ENCODE peak calls at places on chromosomes 3 and 15, in five cellular contexts. One of them, this sample, is unnamed.

GRCh38 chr3:64152100-64152499 is 73.2 kb downstream of the PRICKLE2 start:
- DNase-seq in H1: no peak
- DNase-seq in mesenchymal stem cell: peak
- DNase-seq in H9: no peak
- DNase-seq in neuronal stem cell: no peak
- DNase-seq in this sample: peak

GRCh38 chr3:79973917-79974595 is 206.3 kb upstream of the ROBO1 start:
- DNase-seq in neuronal stem cell: no peak
- DNase-seq in H9: no peak
- DNase-seq in mesenchymal stem cell: no peak
- DNase-seq in H1: no peak
- DNase-seq in this sample: no peak

GRCh38 chr3:194083253-194084224 is 52.4 kb upstream of the HES1 start:
- DNase-seq in H1: no peak
- DNase-seq in H9: no peak
- DNase-seq in neuronal stem cell: no peak
- DNase-seq in mesenchymal stem cell: peak
- DNase-seq in this sample: no peak

GRCh38 chr3:168812234-168812633 is 716.5 kb upstream of the GOLIM4 start:
- DNase-seq in mesenchymal stem cell: no peak
- DNase-seq in H1: no peak
- DNase-seq in neuronal stem cell: peak
- DNase-seq in H9: peak
- DNase-seq in this sample: no peak

GRCh38 chr15:45648521-45649200 is 13.8 kb downstream of the SQOR start:
- DNase-seq in neuronal stem cell: no peak
- DNase-seq in mesenchymal stem cell: peak
- DNase-seq in H1: no peak
- DNase-seq in H9: no peak
- DNase-seq in this sample: peak

GRCh38 chr15:71411538-71412482 is 296.5 kb downstream of the THSD4 start:
- DNase-seq in H9: no peak
- DNase-seq in neuronal stem cell: no peak
- DNase-seq in H1: no peak
- DNase-seq in mesenchymal stem cell: peak
- DNase-seq in this sample: no peak

GRCh38 chr3:132630612-132631011 is 29.0 kb downstream of the ACAD11 start:
- DNase-seq in mesenchymal stem cell: no peak
- DNase-seq in H9: no peak
- DNase-seq in neuronal stem cell: no peak
- DNase-seq in H1: no peak
- DNase-seq in this sample: no peak

GRCh38 chr3:40366203-40367162 is 20.5 kb upstream of the ENTPD3 start:
- DNase-seq in H1: no peak
- DNase-seq in neuronal stem cell: no peak
- DNase-seq in H9: no peak
- DNase-seq in mesenchymal stem cell: peak
- DNase-seq in this sample: no peak

GRCh38 chr3:14793126-14793857 is 25.5 kb upstream of the FGD5 start:
- DNase-seq in neuronal stem cell: no peak
- DNase-seq in mesenchymal stem cell: no peak
- DNase-seq in H1: no peak
- DNase-seq in H9: no peak
- DNase-seq in this sample: peak

GRCh38 chr15:44968475-44968874 is 12.0 kb downstream of the TERB2 start:
- DNase-seq in neuronal stem cell: no peak
- DNase-seq in mesenchymal stem cell: no peak
- DNase-seq in H1: no peak
- DNase-seq in H9: no peak
- DNase-seq in this sample: no peak

GRCh38 chr3:5787863-5788488 is 600.5 kb downstream of the EDEM1 start:
- DNase-seq in H1: no peak
- DNase-seq in mesenchymal stem cell: peak
- DNase-seq in neuronal stem cell: peak
- DNase-seq in H9: peak
- DNase-seq in this sample: no peak

GRCh38 chr3:122977645-122978466 is 49.7 kb downstream of the SEMA5B start:
- DNase-seq in neuronal stem cell: peak
- DNase-seq in H1: no peak
- DNase-seq in H9: peak
- DNase-seq in mesenchymal stem cell: peak
- DNase-seq in this sample: peak

GRCh38 chr15:29057856-29058255 is 172.1 kb downstream of the APBA2 start:
- DNase-seq in neuronal stem cell: no peak
- DNase-seq in H9: no peak
- DNase-seq in H1: no peak
- DNase-seq in mesenchymal stem cell: no peak
- DNase-seq in this sample: no peak

GRCh38 chr3:153783106-153783505 is 338.1 kb upstream of the ARHGEF26 start:
- DNase-seq in mesenchymal stem cell: peak
- DNase-seq in H1: no peak
- DNase-seq in H9: no peak
- DNase-seq in neuronal stem cell: no peak
- DNase-seq in this sample: no peak

GRCh38 chr15:32904448-32904847 is 186.6 kb downstream of the GREM1 start:
- DNase-seq in H9: no peak
- DNase-seq in H1: no peak
- DNase-seq in mesenchymal stem cell: no peak
- DNase-seq in neuronal stem cell: no peak
- DNase-seq in this sample: no peak

GRCh38 chr15:79007066-79007465 is 62.2 kb upstream of the CTSH start:
- DNase-seq in mesenchymal stem cell: peak
- DNase-seq in neuronal stem cell: peak
- DNase-seq in H1: peak
- DNase-seq in H9: peak
- DNase-seq in this sample: peak

GRCh38 chr3:71186816-71187215 is 396.7 kb downstream of the FOXP1 start:
- DNase-seq in H1: no peak
- DNase-seq in mesenchymal stem cell: no peak
- DNase-seq in H9: no peak
- DNase-seq in neuronal stem cell: no peak
- DNase-seq in this sample: peak

GRCh38 chr3:52054689-52055511 is 1.5 kb downstream of the DUSP7 start:
- DNase-seq in H9: peak
- DNase-seq in H1: peak
- DNase-seq in mesenchymal stem cell: no peak
- DNase-seq in neuronal stem cell: no peak
- DNase-seq in this sample: no peak

GRCh38 chr15:58555168-58556027 is 123.6 kb downstream of the LIPC start:
- DNase-seq in H1: no peak
- DNase-seq in mesenchymal stem cell: no peak
- DNase-seq in H9: peak
- DNase-seq in neuronal stem cell: no peak
- DNase-seq in this sample: no peak

GRCh38 chr3:5096368-5096767 is 25.7 kb upstream of the ARL8B start:
- DNase-seq in mesenchymal stem cell: no peak
- DNase-seq in H1: no peak
- DNase-seq in neuronal stem cell: no peak
- DNase-seq in H9: no peak
- DNase-seq in this sample: no peak

GRCh38 chr15:29596266-29596665 is 226.0 kb downstream of the TJP1 start:
- DNase-seq in mesenchymal stem cell: peak
- DNase-seq in neuronal stem cell: no peak
- DNase-seq in H9: no peak
- DNase-seq in H1: no peak
- DNase-seq in this sample: peak

GRCh38 chr3:116886202-116886893 is 176.8 kb downstream of the TUSC7 start:
- DNase-seq in H1: no peak
- DNase-seq in mesenchymal stem cell: no peak
- DNase-seq in H9: no peak
- DNase-seq in neuronal stem cell: no peak
- DNase-seq in this sample: no peak

GRCh38 chr15:77409259-77410156 is 10.4 kb downstream of the PEAK1 start:
- DNase-seq in H1: no peak
- DNase-seq in neuronal stem cell: no peak
- DNase-seq in H9: no peak
- DNase-seq in mesenchymal stem cell: peak
- DNase-seq in this sample: no peak

GRCh38 chr15:99401971-99402732 is 150.9 kb downstream of the LRRC28 start:
- DNase-seq in neuronal stem cell: no peak
- DNase-seq in mesenchymal stem cell: no peak
- DNase-seq in H9: no peak
- DNase-seq in H1: no peak
- DNase-seq in this sample: no peak

GRCh38 chr15:99403597-99403996 is 152.3 kb downstream of the LRRC28 start:
- DNase-seq in H1: no peak
- DNase-seq in H9: no peak
- DNase-seq in mesenchymal stem cell: no peak
- DNase-seq in neuronal stem cell: no peak
- DNase-seq in this sample: no peak

GRCh38 chr15:99393641-99394040 is 142.4 kb downstream of the LRRC28 start:
- DNase-seq in neuronal stem cell: no peak
- DNase-seq in H9: no peak
- DNase-seq in mesenchymal stem cell: no peak
- DNase-seq in H1: no peak
- DNase-seq in this sample: no peak

GRCh38 chr15:99404454-99404853 is 153.2 kb downstream of the LRRC28 start:
- DNase-seq in mesenchymal stem cell: no peak
- DNase-seq in H9: no peak
- DNase-seq in H1: no peak
- DNase-seq in neuronal stem cell: no peak
- DNase-seq in this sample: no peak

DNA sequence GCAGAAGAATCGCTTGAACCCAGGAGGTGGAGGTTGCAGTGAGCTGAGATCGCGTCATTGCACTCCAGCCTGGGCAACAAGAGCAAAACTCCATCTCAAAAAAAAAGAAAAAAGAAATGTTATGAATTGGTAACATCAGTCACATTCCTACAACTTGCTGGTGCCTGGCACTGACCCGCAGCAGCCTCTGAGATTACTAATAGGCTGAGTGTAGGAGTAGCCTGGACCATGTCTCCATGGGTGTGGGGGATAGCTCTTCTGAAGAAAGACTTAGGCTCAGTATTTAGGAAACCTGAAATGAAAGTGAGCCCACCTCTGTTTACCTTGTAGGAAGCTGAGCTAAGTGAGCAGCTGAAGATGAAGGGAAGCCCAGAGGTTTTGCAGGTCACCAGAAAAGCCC is 148.3 kb downstream of the LRRC28 start:
- DNase-seq in H9: no peak
- DNase-seq in mesenchymal stem cell: no peak
- DNase-seq in neuronal stem cell: no peak
- DNase-seq in H1: no peak
- DNase-seq in this sample: peak
- H3K27ac ChIP-seq in H9: no peak
- H3K27ac ChIP-seq in mesenchymal stem cell: no peak
- H3K27ac ChIP-seq in neuronal stem cell: no peak
- H3K27ac ChIP-seq in H1: no peak
- H3K27ac ChIP-seq in this sample: no peak

GRCh38 chr15:60374209-60374608 is 23.6 kb downstream of the ANXA2 start:
- DNase-seq in H9: no peak
- DNase-seq in neuronal stem cell: no peak
- DNase-seq in H1: no peak
- DNase-seq in mesenchymal stem cell: no peak
- DNase-seq in this sample: no peak

GRCh38 chr15:60373745-60374144 is 24.0 kb downstream of the ANXA2 start:
- DNase-seq in H1: no peak
- DNase-seq in neuronal stem cell: no peak
- DNase-seq in H9: no peak
- DNase-seq in mesenchymal stem cell: no peak
- DNase-seq in this sample: no peak

GRCh38 chr15:60373327-60373726 is 24.5 kb downstream of the ANXA2 start:
- DNase-seq in H1: no peak
- DNase-seq in mesenchymal stem cell: peak
- DNase-seq in neuronal stem cell: no peak
- DNase-seq in H9: no peak
- DNase-seq in this sample: no peak

GRCh38 chr15:60372223-60372622 is 25.6 kb downstream of the ANXA2 start:
- DNase-seq in H9: no peak
- DNase-seq in mesenchymal stem cell: peak
- DNase-seq in neuronal stem cell: no peak
- DNase-seq in H1: no peak
- DNase-seq in this sample: no peak

DNA sequence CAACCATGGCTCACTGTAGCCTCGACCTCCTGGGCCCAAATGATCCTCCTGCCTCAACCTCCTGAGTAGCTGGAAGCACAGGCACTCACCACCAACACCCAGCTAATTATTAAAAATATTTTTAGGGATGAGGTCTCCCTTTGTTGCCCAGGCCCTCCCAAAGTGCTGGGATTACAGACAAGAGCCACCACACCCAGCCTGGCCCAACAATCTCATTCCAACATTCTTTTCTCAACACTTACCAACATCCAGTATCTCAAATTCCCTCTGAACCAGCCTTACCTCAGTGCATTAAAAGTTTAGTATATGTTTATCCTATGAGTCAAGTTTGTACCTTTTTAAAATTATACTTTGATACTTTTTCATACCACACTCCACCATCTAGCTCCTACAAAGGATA is 25.0 kb downstream of the ANXA2 start:
- DNase-seq in H9: no peak
- DNase-seq in H1: no peak
- DNase-seq in mesenchymal stem cell: no peak
- DNase-seq in neuronal stem cell: no peak
- DNase-seq in this sample: no peak
- H2AK5ac ChIP-seq in H9: no peak
- H2AK5ac ChIP-seq in H1: no peak
- H2AK5ac ChIP-seq in mesenchymal stem cell: peak
- H2AK5ac ChIP-seq in neuronal stem cell: no peak
- H2AK5ac ChIP-seq in this sample: no peak

DNA sequence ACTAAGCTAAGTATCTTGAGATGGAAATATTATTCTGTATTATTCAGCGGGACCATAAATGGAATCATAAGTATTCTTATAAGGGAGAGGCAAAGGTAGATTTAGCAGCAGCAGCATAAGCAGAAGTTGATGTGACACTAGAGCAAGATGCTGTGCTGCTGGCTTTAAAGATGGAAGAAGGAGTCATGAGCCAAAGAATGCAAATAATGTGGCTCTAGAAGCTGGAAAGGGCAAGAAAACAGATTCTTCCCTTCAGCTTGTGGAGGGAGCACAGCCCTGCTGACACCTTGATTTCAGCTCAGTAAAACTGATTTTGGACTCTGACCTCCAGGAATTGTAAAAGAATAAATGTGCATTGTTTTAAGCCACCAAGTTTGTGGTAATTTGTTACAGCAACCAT is 144.2 kb upstream of the ANKRD28 start:
- DNase-seq in mesenchymal stem cell: no peak
- DNase-seq in H1: no peak
- DNase-seq in neuronal stem cell: no peak
- DNase-seq in H9: no peak
- DNase-seq in this sample: no peak
- H2BK12ac ChIP-seq in mesenchymal stem cell: no peak
- H2BK12ac ChIP-seq in H1: no peak
- H2BK12ac ChIP-seq in neuronal stem cell: no peak
- H2BK12ac ChIP-seq in H9: no peak
- H2BK12ac ChIP-seq in this sample: no peak

GRCh38 chr3:95939235-95939824 is 875.1 kb upstream of the EPHA6 start:
- DNase-seq in H1: no peak
- DNase-seq in H9: no peak
- DNase-seq in mesenchymal stem cell: peak
- DNase-seq in neuronal stem cell: no peak
- DNase-seq in this sample: no peak

DNA sequence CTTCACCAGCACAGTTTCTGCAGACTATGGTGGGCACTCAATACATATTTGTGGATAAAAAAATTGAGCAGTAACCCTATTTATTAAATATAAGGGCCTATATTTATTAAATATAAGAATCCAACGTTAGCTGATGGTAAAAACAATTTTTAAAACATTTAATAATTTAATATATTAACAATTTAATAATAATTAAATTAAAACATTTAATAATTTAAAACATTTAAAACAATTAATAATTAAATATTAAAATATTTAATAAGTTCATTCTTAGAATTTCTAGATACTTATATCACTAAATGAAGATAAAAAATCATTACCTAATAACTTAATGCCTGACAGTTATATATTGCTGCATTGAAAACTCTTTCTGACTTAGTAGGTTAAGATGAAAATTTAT is 880.2 kb upstream of the EPHA6 start:
- DNase-seq in H9: no peak
- DNase-seq in neuronal stem cell: no peak
- DNase-seq in H1: no peak
- DNase-seq in mesenchymal stem cell: no peak
- DNase-seq in this sample: no peak
- H3K27ac ChIP-seq in H9: no peak
- H3K27ac ChIP-seq in neuronal stem cell: no peak
- H3K27ac ChIP-seq in H1: no peak
- H3K27ac ChIP-seq in mesenchymal stem cell: no peak
- H3K27ac ChIP-seq in this sample: no peak

This sample was measured in trophoblast cell.